ENCODE peak calls at places on chromosomes 13 and 19, in five cellular contexts. M, D, H, W and C are unnamed samples.

GRCh38 chr13:93549326-93549855 is 322.8 kb downstream of the GPC6 start:
- DNase-seq in M (no peak), D (no peak), H (no peak), W (no peak), C (no peak)

GRCh38 chr13:110815471-110816204 is 99.2 kb downstream of the ANKRD10 start:
- DNase-seq in M (no peak), D (no peak), H (peak; percentile 13), W (no peak), C (no peak)

GRCh38 chr13:36302289-36302688 is 4.7 kb upstream of the CCDC169 start:
- DNase-seq in M (no peak), D (no peak), H (no peak), W (no peak), C (no peak)

GRCh38 chr19:35725216-35725861 is 7.5 kb downstream of the KMT2B start:
- DNase-seq in M (no peak), D (no peak), H (no peak), W (no peak), C (no peak)

GRCh38 chr13:21517576-21517975 is 58.5 kb upstream of the ZDHHC20 start:
- DNase-seq in M (no peak), D (no peak), H (no peak), W (no peak), C (no peak)

GRCh38 chr13:108306768-108307332 is 37.3 kb downstream of the TNFSF13B start:
- DNase-seq in M (no peak), D (no peak), H (no peak), W (no peak), C (no peak)

GRCh38 chr19:4358709-4359626 is 15.6 kb downstream of the MPND start:
- DNase-seq in M (no peak), D (no peak), H (no peak), W (no peak), C (no peak)

GRCh38 chr13:48624858-48625257 is 28.9 kb upstream of the CYSLTR2 start:
- DNase-seq in M (no peak), D (no peak), H (no peak), W (no peak), C (no peak)

GRCh38 chr13:36839281-36839680 is 20.3 kb downstream of the RFXAP start:
- DNase-seq in M (no peak), D (no peak), H (no peak), W (no peak), C (no peak)

GRCh38 chr19:2542341-2543069 is 66.6 kb downstream of the GADD45B start:
- DNase-seq in M (peak; percentile 38), D (no peak), H (no peak), W (peak; percentile 63), C (no peak)

GRCh38 chr13:73000027-73000674 is 58.7 kb upstream of the KLF5 start:
- DNase-seq in M (no peak), D (no peak), H (peak; percentile 21), W (no peak), C (no peak)
- TF ChIP-seq ESRRA in M (no peak), D (no peak), H (no peak), W (no peak), C (no peak)

DNA sequence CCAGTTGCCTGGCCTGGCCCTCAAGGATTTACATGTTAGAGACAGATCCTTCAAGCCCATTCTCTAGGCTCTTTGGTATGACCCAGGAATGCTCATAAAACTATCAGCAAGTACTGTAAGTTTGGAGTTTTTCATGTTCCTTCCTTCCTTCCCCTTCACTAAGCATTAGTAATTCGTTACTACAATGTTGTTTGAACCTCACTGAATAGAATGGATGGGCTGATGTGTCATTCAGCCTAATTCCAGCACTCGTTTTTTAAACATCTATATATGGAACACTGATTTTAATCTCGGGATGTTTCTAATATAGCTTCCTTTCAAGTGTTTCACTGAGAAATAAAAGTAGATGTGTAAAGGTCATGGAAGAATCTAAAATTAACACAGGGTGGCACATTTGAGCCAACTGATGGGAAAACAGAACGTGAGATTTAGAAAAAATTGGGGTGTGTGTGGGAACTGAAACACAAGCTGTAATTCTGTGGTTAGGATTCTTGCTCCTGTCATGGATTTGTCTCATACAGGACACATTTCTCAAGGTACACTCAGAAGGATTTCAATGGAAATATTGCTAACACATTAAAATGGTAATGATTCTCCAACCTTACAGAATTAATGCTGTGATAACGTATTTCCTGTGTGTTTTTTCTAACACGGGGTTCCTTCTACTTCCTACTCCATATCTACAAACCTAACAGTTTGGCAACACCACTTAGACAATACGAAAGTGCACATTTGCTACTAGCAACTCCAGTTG is 93.4 kb downstream of the FLT1 start:
- DNase-seq in M (no peak), D (no peak), H (peak; percentile 62), W (no peak), C (no peak)
- TF ChIP-seq ESRRA in M (no peak), D (no peak), H (no peak), W (no peak), C (no peak)

DNA sequence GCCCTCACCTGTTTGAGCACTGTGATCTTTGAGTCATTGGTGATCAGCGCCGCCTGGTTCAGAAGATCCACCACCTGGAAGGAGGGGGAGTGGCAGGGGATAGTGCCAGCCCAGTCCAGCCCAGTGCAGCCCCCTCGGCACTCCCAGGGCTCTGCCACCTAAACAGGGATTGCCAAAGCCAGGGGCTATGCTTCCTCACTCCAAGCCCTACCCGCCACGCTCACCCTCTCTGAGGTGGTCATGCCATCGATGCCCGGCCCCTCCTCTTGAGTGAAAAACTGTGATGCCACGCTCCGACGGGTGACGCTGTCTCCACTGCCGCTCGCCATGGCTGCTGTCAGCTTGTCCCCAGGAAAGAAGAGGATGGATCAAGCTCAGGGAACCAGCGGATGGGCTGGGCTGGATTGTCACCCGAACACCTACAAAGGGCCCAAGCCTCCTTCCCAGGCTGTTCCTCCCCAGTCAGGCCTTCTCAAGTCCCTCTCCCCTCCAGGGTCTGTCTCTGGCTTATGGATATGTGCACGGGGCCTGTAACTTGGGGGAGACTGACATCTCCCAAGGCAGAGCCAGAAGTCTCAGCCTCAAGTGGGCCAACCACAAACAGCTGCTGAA is 8.7 kb downstream of the SYMPK start:
- DNase-seq in M (no peak), D (no peak), H (no peak), W (no peak), C (no peak)
- TF ChIP-seq ESRRA in M (no peak), D (no peak), H (no peak), W (no peak), C (no peak)

DNA sequence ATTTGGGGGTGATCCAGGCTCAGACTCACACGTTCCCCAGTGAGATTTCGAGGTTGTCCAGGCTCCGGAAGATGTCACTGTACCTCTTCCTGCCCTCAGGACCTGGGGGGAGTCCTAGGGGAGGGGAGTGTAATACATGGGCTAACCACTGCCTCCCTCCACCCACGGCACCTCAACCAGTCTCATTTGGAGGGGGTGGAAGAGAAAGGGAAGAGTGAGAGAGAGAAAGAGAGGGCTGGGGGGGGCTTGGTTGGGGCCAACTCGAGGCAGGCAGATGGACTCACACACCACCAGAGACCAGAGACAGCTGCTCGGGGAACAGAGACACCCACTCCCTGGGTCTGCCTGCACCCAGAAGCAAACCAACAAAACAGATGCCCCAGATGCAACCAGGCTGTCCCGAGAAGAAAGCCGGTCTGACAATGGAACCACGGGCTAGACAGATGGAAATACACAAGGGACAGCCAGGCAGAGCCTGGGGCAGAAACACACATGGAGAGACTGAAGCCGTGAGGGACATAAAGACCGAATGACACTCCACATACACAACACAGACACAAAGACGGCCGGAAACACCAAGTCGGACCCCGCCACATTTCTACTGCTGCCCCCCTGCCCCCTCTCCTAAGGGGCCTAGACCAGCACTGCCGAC is 825 bp downstream of the GMIP start:
- DNase-seq in M (no peak), D (peak; percentile 21), H (no peak), W (no peak), C (peak; percentile 47)
- TF ChIP-seq ESRRA in M (no peak), D (no peak), H (no peak), W (no peak), C (no peak)

DNA sequence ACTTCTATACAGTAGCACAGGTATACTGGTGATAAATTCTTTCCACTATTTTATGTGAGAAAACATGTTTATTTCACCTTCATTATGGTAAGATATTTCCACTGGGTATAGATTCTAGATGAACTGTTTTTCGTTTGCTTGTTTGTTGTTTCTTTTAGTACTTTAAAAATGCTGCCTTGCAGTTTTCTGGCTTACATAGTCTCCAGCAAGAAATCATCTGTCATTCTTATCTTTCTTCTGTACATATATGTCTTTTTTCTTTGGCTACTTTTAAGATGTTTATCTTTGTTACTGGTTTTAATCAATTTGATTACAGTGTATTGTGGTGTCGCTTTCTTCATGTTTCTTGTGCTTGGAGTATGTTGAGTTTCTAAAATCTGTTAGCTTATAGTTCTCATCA is 333.3 kb upstream of the HTR2A start:
- DNase-seq in M (no peak), D (no peak), H (no peak), W (no peak), C (no peak)
- TF ChIP-seq ESRRA in M (no peak), D (no peak), H (no peak), W (no peak), C (no peak)

DNA sequence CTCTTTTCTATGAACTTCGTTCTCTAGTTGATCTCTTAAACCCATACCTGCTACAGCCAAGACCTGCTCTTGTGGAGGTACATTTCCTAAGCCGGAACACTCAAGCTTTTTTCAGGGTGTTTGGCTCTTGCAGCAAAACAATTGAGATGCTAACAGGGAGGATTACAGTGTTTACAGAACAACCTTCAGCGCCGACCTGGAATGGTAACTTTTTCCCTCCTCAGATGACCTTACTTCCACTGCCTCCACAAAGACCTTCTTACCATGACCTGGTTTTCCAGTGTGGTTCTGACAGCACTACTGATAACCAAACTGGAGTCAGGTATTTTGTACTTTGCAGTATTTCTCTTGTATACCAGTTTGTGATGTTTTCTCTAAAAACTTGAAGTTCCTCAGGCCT is 506 bp downstream of the KCNRG start:
- DNase-seq in M (no peak), D (no peak), H (no peak), W (no peak), C (no peak)
- TF ChIP-seq ESRRA in M (no peak), D (no peak), H (no peak), W (no peak), C (no peak)

GRCh38 chr19:38792250-38793111 is 3.5 kb downstream of the LGALS7B start:
- DNase-seq in M (peak; percentile 82), D (no peak), H (no peak), W (no peak), C (no peak)
- TF ChIP-seq ESRRA in M (no peak), D (no peak), H (no peak), W (no peak), C (no peak)

GRCh38 chr19:33756177-33756576 is 40.5 kb upstream of the KCTD15 start:
- DNase-seq in M (no peak), D (no peak), H (no peak), W (no peak), C (no peak)

GRCh38 chr19:33754361-33754760 is 42.3 kb upstream of the KCTD15 start:
- DNase-seq in M (no peak), D (no peak), H (no peak), W (no peak), C (no peak)

GRCh38 chr19:33755314-33756020 is 41.2 kb upstream of the KCTD15 start:
- DNase-seq in M (no peak), D (no peak), H (no peak), W (no peak), C (no peak)

GRCh38 chr19:33759356-33759755 is 37.3 kb upstream of the KCTD15 start:
- DNase-seq in M (no peak), D (no peak), H (no peak), W (no peak), C (no peak)

DNA sequence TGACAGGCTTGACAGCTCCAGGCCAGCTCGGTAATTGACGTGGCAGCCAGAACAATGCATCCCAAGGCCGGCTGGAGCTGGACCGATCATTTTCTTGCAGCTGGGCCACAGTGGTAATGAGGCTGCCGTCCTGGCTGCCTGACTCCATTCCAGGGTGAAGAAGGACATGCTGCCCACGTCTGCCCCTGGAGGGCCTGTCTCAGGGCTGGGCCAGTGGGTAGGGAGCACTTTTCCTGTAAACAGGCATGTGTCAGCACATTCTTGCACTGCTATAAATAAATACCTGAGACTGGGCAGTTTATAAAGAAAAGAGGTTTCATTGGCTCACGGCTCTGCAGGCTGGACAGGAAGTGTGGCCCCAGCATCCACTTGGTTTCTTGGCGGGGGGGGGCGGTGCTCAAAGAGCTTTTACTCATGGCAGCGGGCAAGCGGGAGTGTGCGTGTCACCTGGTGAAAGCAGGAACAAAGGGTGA is 38.1 kb upstream of the KCTD15 start:
- DNase-seq in M (no peak), D (no peak), H (no peak), W (no peak), C (no peak)
- TF ChIP-seq ESRRA in M (no peak), D (no peak), H (no peak), W (no peak), C (no peak)